ENCODE peak calls at places on chromosomes 11 and 22, in four cellular contexts. S, O, X and M are unnamed samples.

GRCh38 chr22:48711669-48712068 is 1116.0 kb downstream of the BRD1 start:
- DNase-seq in S (no peak), O (no peak), X (no peak), M (no peak)

GRCh38 chr11:57294225-57295131 is 30.3 kb downstream of the TNKS1BP1 start:
- DNase-seq in S (no peak), O (no peak), X (no peak), M (no peak)

GRCh38 chr22:41782316-41782715 is 18.2 kb upstream of the CCDC134 start:
- DNase-seq in S (no peak), O (no peak), X (no peak), M (no peak)

GRCh38 chr11:34997872-34998548 is 81.6 kb downstream of the PDHX start:
- DNase-seq in S (no peak), O (no peak), X (no peak), M (no peak)

GRCh38 chr11:76805206-76805913 is 22.2 kb downstream of the TSKU start:
- DNase-seq in S (no peak), O (peak), X (no peak), M (no peak)

GRCh38 chr11:68632802-68633201 is 51.5 kb upstream of the GAL start:
- DNase-seq in S (peak), O (peak), X (peak), M (peak)

GRCh38 chr11:135069884-135070283 is 657.8 kb upstream of the B3GAT1 start:
- DNase-seq in S (no peak), O (no peak), X (no peak), M (no peak)

GRCh38 chr11:123544631-123545375 is 109.6 kb downstream of the SCN3B start:
- DNase-seq in S (no peak), O (no peak), X (no peak), M (no peak)

GRCh38 chr11:86814775-86815174 is 14.4 kb downstream of the PRSS23 start:
- DNase-seq in S (no peak), O (no peak), X (no peak), M (no peak)

GRCh38 chr11:19432370-19433163 is 191.8 kb upstream of the E2F8 start:
- DNase-seq in S (no peak), O (no peak), X (no peak), M (no peak)

GRCh38 chr22:36486619-36487384 is 5.4 kb upstream of the TXN2 start:
- DNase-seq in S (peak), O (no peak), X (no peak), M (peak)

GRCh38 chr11:118883368-118884071 is at the start of gene CXCR5:
- DNase-seq in S (no peak), O (no peak), X (no peak), M (no peak)

GRCh38 chr11:104968856-104969776 is 742 bp upstream of the CASP4 start:
- DNase-seq in S (peak), O (no peak), X (no peak), M (peak)

GRCh38 chr11:11992257-11992690 is 16.2 kb downstream of the DKK3 start:
- DNase-seq in S (peak), O (peak), X (no peak), M (no peak)

GRCh38 chr11:122917311-122917710 is 34.8 kb downstream of the JHY start:
- DNase-seq in S (no peak), O (no peak), X (no peak), M (no peak)

GRCh38 chr22:32555546-32555945 is 80.9 kb downstream of the FBXO7 start:
- DNase-seq in S (no peak), O (no peak), X (no peak), M (no peak)

GRCh38 chr22:44309647-44310046 is 3.1 kb downstream of the SHISAL1 start:
- DNase-seq in S (no peak), O (no peak), X (no peak), M (no peak)

GRCh38 chr22:41369089-41369745 is 12.5 kb upstream of the TEF start:
- DNase-seq in S (no peak), O (no peak), X (no peak), M (no peak)

GRCh38 chr11:62786318-62787004 is 741 bp upstream of the TMEM179B start:
- DNase-seq in S (peak), O (peak), X (peak), M (peak)

GRCh38 chr11:117144477-117145392 is 648 bp downstream of the PAFAH1B2 start:
- DNase-seq in S (peak), O (peak), X (peak), M (peak)

GRCh38 chr11:59413646-59414045 is 12.6 kb downstream of the OR5A2 start:
- DNase-seq in S (no peak), O (no peak), X (no peak), M (no peak)

GRCh38 chr11:10727259-10727851 is 23.7 kb upstream of the CTR9 start:
- DNase-seq in S (no peak), O (no peak), X (no peak), M (no peak)

GRCh38 chr22:32839776-32840571 is 38.5 kb downstream of the TIMP3 start:
- DNase-seq in S (no peak), O (no peak), X (no peak), M (no peak)

GRCh38 chr22:40469181-40469580 is 98.8 kb downstream of the SGSM3 start:
- DNase-seq in S (no peak), O (peak), X (no peak), M (no peak)

GRCh38 chr11:61090982-61091372 is 11.3 kb upstream of the CD5 start:
- DNase-seq in S (no peak), O (no peak), X (no peak), M (no peak)

GRCh38 chr11:129973809-129974208 is 28.8 kb downstream of the PRDM10 start:
- DNase-seq in S (peak), O (no peak), X (no peak), M (peak)

GRCh38 chr22:36467042-36467810 is 14.2 kb downstream of the TXN2 start:
- DNase-seq in S (no peak), O (no peak), X (no peak), M (no peak)

GRCh38 chr22:49598338-49598737 is 229.3 kb downstream of the BRD1 start:
- DNase-seq in S (no peak), O (no peak), X (no peak), M (no peak)

GRCh38 chr11:128501576-128502549 is 85.5 kb downstream of the ETS1 start:
- DNase-seq in S (no peak), O (no peak), X (no peak), M (no peak)

GRCh38 chr22:24994070-24994763 is 41.7 kb downstream of the KIAA1671 start:
- DNase-seq in S (no peak), O (no peak), X (no peak), M (peak)

GRCh38 chr22:19995611-19996339 is 20.8 kb downstream of the ARVCF start:
- DNase-seq in S (no peak), O (no peak), X (no peak), M (no peak)

GRCh38 chr11:44912270-44912987 is 38.3 kb downstream of the TP53I11 start:
- DNase-seq in S (no peak), O (no peak), X (no peak), M (peak)

DNA sequence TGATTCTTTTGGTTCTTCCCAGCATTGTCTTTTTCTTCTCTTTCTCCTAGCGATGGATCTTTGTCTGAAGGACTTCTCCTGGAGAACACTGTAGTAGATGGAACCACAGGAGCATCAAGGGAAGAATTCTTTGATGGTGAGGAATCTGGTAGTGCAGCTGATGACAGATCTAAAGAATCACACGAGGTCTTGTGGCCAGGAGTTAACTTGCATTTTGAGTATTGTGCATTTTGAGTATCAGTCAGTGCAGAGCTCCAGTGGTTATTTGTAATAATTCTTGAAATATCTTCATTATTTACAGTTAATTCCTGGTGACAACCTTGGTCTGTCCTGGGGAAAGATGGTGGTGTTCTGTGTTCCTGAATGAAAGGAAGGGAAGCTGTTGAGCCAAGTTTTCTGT is 14.5 kb upstream of the POGLUT3 start:
- DNase-seq in S (no peak), O (no peak), X (no peak), M (no peak)
- TF ChIP-seq ESRRA in S (no peak), O (no peak), X (no peak), M (no peak)

GRCh38 chr11:28072321-28072720 is 35.6 kb downstream of the KIF18A start:
- DNase-seq in S (no peak), O (no peak), X (no peak), M (no peak)
- TF ChIP-seq ESRRA in S (no peak), O (no peak), X (no peak), M (no peak)

GRCh38 chr11:73324665-73325035 is 16.6 kb downstream of the ARHGEF17 start:
- DNase-seq in S (no peak), O (no peak), X (no peak), M (no peak)

GRCh38 chr11:73326929-73327811 is 19.1 kb downstream of the ARHGEF17 start:
- DNase-seq in S (no peak), O (no peak), X (no peak), M (no peak)

GRCh38 chr11:73324116-73324515 is 16.0 kb downstream of the ARHGEF17 start:
- DNase-seq in S (no peak), O (no peak), X (no peak), M (no peak)

GRCh38 chr11:73323464-73323863 is 15.4 kb downstream of the ARHGEF17 start:
- DNase-seq in S (peak), O (no peak), X (no peak), M (peak)

GRCh38 chr11:73325036-73325981 is 17.2 kb downstream of the ARHGEF17 start:
- DNase-seq in S (peak), O (no peak), X (no peak), M (no peak)
- TF ChIP-seq ESRRA in S (no peak), O (no peak), X (no peak), M (no peak)

DNA sequence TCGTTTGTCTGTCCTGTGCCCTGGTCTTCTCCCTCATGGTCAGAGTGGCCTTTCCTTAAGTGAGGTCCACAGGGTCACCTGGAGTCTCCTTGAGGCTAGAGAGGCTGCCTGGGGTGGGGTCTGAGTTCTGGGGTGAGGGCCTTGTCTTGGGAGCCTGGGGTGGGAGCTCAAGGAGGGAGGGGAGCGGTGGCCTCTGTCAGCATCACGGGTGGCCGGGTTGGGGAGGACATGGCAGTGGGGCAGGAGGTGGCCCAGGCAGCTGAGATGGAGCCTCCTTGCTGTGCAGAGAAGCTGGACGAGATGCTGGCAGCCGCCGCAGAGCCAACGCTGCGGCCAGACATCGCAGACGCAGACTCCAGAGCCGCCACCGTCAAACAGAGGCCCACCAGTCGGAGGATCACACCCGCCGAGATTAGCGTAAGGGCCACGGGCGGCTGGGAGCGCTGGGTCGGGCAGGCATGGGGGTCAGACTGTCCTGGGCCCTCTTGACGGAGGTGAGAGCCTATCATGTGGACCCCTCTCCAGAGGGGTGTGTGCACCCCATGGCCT is 23.3 kb upstream of the ACR start:
- DNase-seq in S (no peak), O (no peak), X (no peak), M (no peak)
- TF ChIP-seq ESRRA in S (no peak), O (no peak), X (no peak), M (no peak)

GRCh38 chr11:1641096-1641495 is 11.5 kb downstream of the KRTAP5-5 start:
- DNase-seq in S (no peak), O (no peak), X (no peak), M (no peak)

GRCh38 chr11:1639666-1640065 is 10.1 kb downstream of the KRTAP5-5 start:
- DNase-seq in S (no peak), O (no peak), X (no peak), M (no peak)

GRCh38 chr11:1638344-1638743 is 8.8 kb downstream of the KRTAP5-5 start:
- DNase-seq in S (no peak), O (no peak), X (no peak), M (no peak)

GRCh38 chr11:1639102-1639620 is 9.6 kb downstream of the KRTAP5-5 start:
- DNase-seq in S (no peak), O (no peak), X (no peak), M (no peak)

GRCh38 chr11:1640076-1640946 is 10.7 kb downstream of the KRTAP5-5 start:
- DNase-seq in S (peak), O (peak), X (peak), M (peak)
- TF ChIP-seq ESRRA in S (no peak), O (no peak), X (no peak), M (no peak)

GRCh38 chr11:7672960-7673723 is at the start of gene CYB5R2:
- DNase-seq in S (no peak), O (peak), X (peak), M (peak)
- TF ChIP-seq ESRRA in S (no peak), O (no peak), X (no peak), M (no peak)

GRCh38 chr11:46119352-46120216 is 1.7 kb downstream of the PHF21A start:
- DNase-seq in S (peak), O (peak), X (no peak), M (no peak)
- TF ChIP-seq ESRRA in S (no peak), O (no peak), X (no peak), M (no peak)